ENCODE peak calls at places on chromosome 18, in six cellular contexts. V is HCT116, P is right cardiac atrium, J is endodermal cell, R is iPS DF 6.9, K is brain microvascular endothelial cell. C is an unnamed sample. For H3K27me3, the result is how much of the 10 kb centered on the place peaks cover.

GRCh38 chr18:55236150-55236931 is 277.1 kb upstream of the CCDC68 start:
- DNase-seq in V (no peak), P (peak), J (no peak), R (no peak), K (no peak), C (no peak)

GRCh38 chr18:37084912-37085311 is 256.0 kb downstream of the KIAA1328 start:
- DNase-seq in V (no peak), P (no peak), J (peak), R (peak), K (no peak), C (no peak)

GRCh38 chr18:7537145-7537544 is 30.0 kb upstream of the PTPRM start:
- DNase-seq in V (no peak), P (no peak), J (no peak), R (no peak), K (no peak), C (no peak)

GRCh38 chr18:10736984-10737383 is 211.2 kb downstream of the NAPG start:
- DNase-seq in V (no peak), P (no peak), J (peak), R (no peak), K (no peak), C (no peak)

GRCh38 chr18:49075697-49076096 is 124.9 kb upstream of the SMAD7 start:
- DNase-seq in V (no peak), P (no peak), J (no peak), R (no peak), K (no peak), C (no peak)

GRCh38 chr18:25896178-25896780 is 194.1 kb downstream of the SS18 start:
- DNase-seq in V (peak), P (peak), J (peak), R (no peak), K (peak), C (no peak)

GRCh38 chr18:2655153-2655953 is at the start of gene SMCHD1:
- DNase-seq in V (peak), P (peak), J (peak), R (no peak), K (peak), C (no peak)

GRCh38 chr18:67200665-67201064 is 315.9 kb downstream of the DSEL start:
- DNase-seq in V (no peak), P (no peak), J (peak), R (no peak), K (no peak), C (no peak)

GRCh38 chr18:49892148-49892924 is 79.0 kb upstream of the ACAA2 start:
- DNase-seq in V (peak), P (no peak), J (no peak), R (no peak), K (no peak), C (no peak)

GRCh38 chr18:44842588-44843412 is 162.1 kb downstream of the SETBP1 start:
- DNase-seq in V (no peak), P (no peak), J (no peak), R (no peak), K (no peak), C (no peak)

GRCh38 chr18:11908182-11909080 is at the start of gene MPPE1:
- DNase-seq in V (peak), P (peak), J (peak), R (no peak), K (peak), C (no peak)

GRCh38 chr18:650428-650858 is 7.0 kb upstream of the TYMS start:
- DNase-seq in V (no peak), P (no peak), J (no peak), R (no peak), K (no peak), C (no peak)

GRCh38 chr18:32048507-32049091 is 30.0 kb downstream of the RNF125 start:
- DNase-seq in V (no peak), P (peak), J (no peak), R (no peak), K (peak), C (no peak)

GRCh38 chr18:79573921-79574491 is 105.6 kb upstream of the CTDP1 start:
- DNase-seq in V (no peak), P (no peak), J (peak), R (no peak), K (no peak), C (no peak)

GRCh38 chr18:55953326-55953725 is 365.3 kb upstream of the TCF4 start:
- DNase-seq in V (no peak), P (peak), J (no peak), R (no peak), K (no peak), C (no peak)

GRCh38 chr18:54004828-54005227 is 219.6 kb downstream of the MBD2 start:
- DNase-seq in V (no peak), P (no peak), J (peak), R (peak), K (no peak), C (no peak)

GRCh38 chr18:45631077-45631476 is 15.8 kb downstream of the SLC14A2 start:
- DNase-seq in V (no peak), P (no peak), J (no peak), R (no peak), K (no peak), C (no peak)

GRCh38 chr18:22163432-22163831 is 6.0 kb upstream of the GATA6 start:
- DNase-seq in V (no peak), P (no peak), J (no peak), R (no peak), K (no peak), C (no peak)
- H3K27me3 ChIP-seq in V (under half), P (under half), J (under half), R (half or more), K (half or more), C (half or more)

DNA sequence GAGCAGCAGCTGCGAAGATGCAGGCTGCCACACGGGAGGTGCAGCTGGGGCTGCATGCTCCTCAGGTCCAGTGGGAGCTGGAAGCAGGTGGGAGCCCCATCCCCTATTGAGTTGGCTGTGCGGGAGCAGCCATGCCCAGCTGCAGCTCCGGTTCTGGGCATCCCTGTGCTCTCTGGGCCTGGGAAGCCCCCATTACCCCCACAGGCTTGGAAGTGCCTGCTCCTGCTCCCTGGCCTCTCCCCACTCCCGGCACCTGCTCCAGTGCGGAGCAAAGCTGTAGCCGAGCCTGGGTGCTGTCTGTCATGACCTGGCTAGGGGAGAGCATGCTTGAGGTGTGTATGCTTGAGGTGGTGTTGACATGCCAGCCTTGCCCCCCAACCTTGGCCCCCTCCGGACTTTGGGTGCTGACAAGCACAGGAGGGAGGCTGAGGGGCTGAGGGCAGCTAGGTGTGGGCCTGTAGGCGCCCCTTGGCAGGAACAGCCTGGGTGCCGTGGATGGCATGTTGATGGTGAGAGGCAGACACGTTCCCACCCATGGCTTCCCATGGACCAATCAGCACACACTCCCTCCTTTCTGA is 21.5 kb downstream of the ANKRD29 start:
- DNase-seq in V (no peak), P (no peak), J (no peak), R (no peak), K (no peak), C (no peak)
- H3K27me3 ChIP-seq in V (under half), P (under half), J (under half), R (under half), K (under half), C (under half)

GRCh38 chr18:56974141-56974540 is 172.7 kb upstream of the BOD1L2 start:
- DNase-seq in V (no peak), P (no peak), J (no peak), R (no peak), K (no peak), C (no peak)

GRCh38 chr18:56977771-56978170 is 169.1 kb upstream of the BOD1L2 start:
- DNase-seq in V (no peak), P (no peak), J (no peak), R (no peak), K (no peak), C (no peak)

GRCh38 chr18:56975276-56975675 is 171.6 kb upstream of the BOD1L2 start:
- DNase-seq in V (no peak), P (no peak), J (no peak), R (no peak), K (no peak), C (no peak)

GRCh38 chr18:56977284-56977683 is 169.6 kb upstream of the BOD1L2 start:
- DNase-seq in V (no peak), P (no peak), J (no peak), R (no peak), K (no peak), C (no peak)

DNA sequence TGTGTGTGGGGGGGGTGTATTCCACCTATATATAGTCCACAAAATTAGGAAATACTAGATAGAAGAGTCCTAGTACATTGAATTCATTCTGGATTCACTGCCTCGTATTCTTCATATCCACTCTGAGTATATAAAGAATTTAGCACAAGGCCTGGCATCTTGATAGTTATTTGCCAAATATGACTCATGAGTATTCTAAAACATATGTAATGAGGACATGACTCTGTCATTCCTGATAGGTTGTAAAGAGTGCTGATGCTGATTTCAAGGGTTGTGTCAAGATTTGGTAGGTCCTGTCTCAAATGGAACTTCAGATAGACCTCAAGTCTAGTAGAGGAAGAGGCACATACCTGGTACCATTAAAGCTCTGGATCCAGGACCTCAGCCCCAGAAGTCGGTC is 173.4 kb upstream of the BOD1L2 start:
- DNase-seq in V (no peak), P (no peak), J (no peak), R (no peak), K (no peak), C (no peak)
- H3K27me3 ChIP-seq in V (under half), P (under half), J (under half), R (under half), K (under half), C (under half)

GRCh38 chr18:13241893-13242175 is 23.3 kb downstream of the LDLRAD4 start:
- DNase-seq in V (no peak), P (no peak), J (no peak), R (no peak), K (no peak), C (no peak)
- H3K27me3 ChIP-seq in V (under half), P (under half), J (under half), R (under half), K (under half), C (under half)